ENCODE peak calls at places on chromosomes 5 and 9, in six cellular contexts. One of them, this sample, is unnamed.

GRCh38 chr5:119386945-119387344 is 31.1 kb downstream of the TNFAIP8 start:
- DNase-seq in fibroblast of pulmonary artery: peak
- DNase-seq in HEK293T: peak
- DNase-seq in fibroblast of lung: peak
- DNase-seq in substantia nigra: no peak
- DNase-seq in amniotic stem cell: no peak
- DNase-seq in this sample: no peak

GRCh38 chr5:96717874-96718273 is 55.7 kb downstream of the CAST start:
- DNase-seq in fibroblast of pulmonary artery: no peak
- DNase-seq in HEK293T: no peak
- DNase-seq in fibroblast of lung: no peak
- DNase-seq in substantia nigra: no peak
- DNase-seq in amniotic stem cell: no peak
- DNase-seq in this sample: no peak

GRCh38 chr5:81719743-81720142 is 31.2 kb downstream of the SSBP2 start:
- DNase-seq in fibroblast of pulmonary artery: no peak
- DNase-seq in HEK293T: no peak
- DNase-seq in fibroblast of lung: no peak
- DNase-seq in substantia nigra: no peak
- DNase-seq in amniotic stem cell: no peak
- DNase-seq in this sample: no peak

GRCh38 chr5:126360467-126360866 is 62.7 kb upstream of the GRAMD2B start:
- DNase-seq in fibroblast of pulmonary artery: no peak
- DNase-seq in HEK293T: no peak
- DNase-seq in fibroblast of lung: no peak
- DNase-seq in substantia nigra: no peak
- DNase-seq in amniotic stem cell: no peak
- DNase-seq in this sample: no peak

GRCh38 chr9:106619211-106619610 is 243.8 kb upstream of the ZNF462 start:
- DNase-seq in fibroblast of pulmonary artery: peak
- DNase-seq in HEK293T: no peak
- DNase-seq in fibroblast of lung: peak
- DNase-seq in substantia nigra: no peak
- DNase-seq in amniotic stem cell: no peak
- DNase-seq in this sample: no peak

GRCh38 chr9:74663456-74663855 is 166.3 kb downstream of the RORB start:
- DNase-seq in fibroblast of pulmonary artery: no peak
- DNase-seq in HEK293T: no peak
- DNase-seq in fibroblast of lung: peak
- DNase-seq in substantia nigra: no peak
- DNase-seq in amniotic stem cell: no peak
- DNase-seq in this sample: no peak

GRCh38 chr5:111472579-111472978 is 39.8 kb downstream of the STARD4 start:
- DNase-seq in fibroblast of pulmonary artery: no peak
- DNase-seq in HEK293T: no peak
- DNase-seq in fibroblast of lung: no peak
- DNase-seq in substantia nigra: no peak
- DNase-seq in amniotic stem cell: no peak
- DNase-seq in this sample: no peak

GRCh38 chr5:137743031-137743640 is 7.2 kb upstream of the KLHL3 start:
- DNase-seq in fibroblast of pulmonary artery: peak
- DNase-seq in HEK293T: peak
- DNase-seq in fibroblast of lung: peak
- DNase-seq in substantia nigra: peak
- DNase-seq in amniotic stem cell: peak
- DNase-seq in this sample: peak

GRCh38 chr5:18968966-18969365 is 1019.0 kb downstream of the CDH18 start:
- DNase-seq in fibroblast of pulmonary artery: no peak
- DNase-seq in HEK293T: no peak
- DNase-seq in fibroblast of lung: no peak
- DNase-seq in substantia nigra: no peak
- DNase-seq in amniotic stem cell: no peak
- DNase-seq in this sample: no peak

GRCh38 chr9:18979367-18979766 is 53.6 kb downstream of the SAXO1 start:
- DNase-seq in fibroblast of pulmonary artery: peak
- DNase-seq in HEK293T: peak
- DNase-seq in fibroblast of lung: peak
- DNase-seq in substantia nigra: no peak
- DNase-seq in amniotic stem cell: peak
- DNase-seq in this sample: no peak

GRCh38 chr5:75678155-75678554 is 39.1 kb downstream of the POC5 start:
- DNase-seq in fibroblast of pulmonary artery: no peak
- DNase-seq in HEK293T: no peak
- DNase-seq in fibroblast of lung: no peak
- DNase-seq in substantia nigra: no peak
- DNase-seq in amniotic stem cell: no peak
- DNase-seq in this sample: no peak

GRCh38 chr5:173294673-173295320 is 33.4 kb downstream of the STC2 start:
- DNase-seq in fibroblast of pulmonary artery: no peak
- DNase-seq in HEK293T: no peak
- DNase-seq in fibroblast of lung: no peak
- DNase-seq in substantia nigra: no peak
- DNase-seq in amniotic stem cell: no peak
- DNase-seq in this sample: no peak

GRCh38 chr9:134656334-134657034 is 14.9 kb downstream of the COL5A1 start:
- DNase-seq in fibroblast of pulmonary artery: no peak
- DNase-seq in HEK293T: peak
- DNase-seq in fibroblast of lung: no peak
- DNase-seq in substantia nigra: no peak
- DNase-seq in amniotic stem cell: no peak
- DNase-seq in this sample: no peak

GRCh38 chr9:78149738-78150291 is 86.1 kb upstream of the CEP78 start:
- DNase-seq in fibroblast of pulmonary artery: no peak
- DNase-seq in HEK293T: no peak
- DNase-seq in fibroblast of lung: no peak
- DNase-seq in substantia nigra: no peak
- DNase-seq in amniotic stem cell: no peak
- DNase-seq in this sample: no peak

GRCh38 chr9:99037768-99038167 is 67.1 kb upstream of the TGFBR1 start:
- DNase-seq in fibroblast of pulmonary artery: no peak
- DNase-seq in HEK293T: no peak
- DNase-seq in fibroblast of lung: no peak
- DNase-seq in substantia nigra: no peak
- DNase-seq in amniotic stem cell: no peak
- DNase-seq in this sample: no peak

GRCh38 chr5:144183254-144183889 is 12.7 kb downstream of the KCTD16 start:
- DNase-seq in fibroblast of pulmonary artery: peak
- DNase-seq in HEK293T: peak
- DNase-seq in fibroblast of lung: peak
- DNase-seq in substantia nigra: no peak
- DNase-seq in amniotic stem cell: peak
- DNase-seq in this sample: no peak

GRCh38 chr9:122127396-122127798 is 32.2 kb downstream of the NDUFA8 start:
- DNase-seq in fibroblast of pulmonary artery: no peak
- DNase-seq in HEK293T: no peak
- DNase-seq in fibroblast of lung: no peak
- DNase-seq in substantia nigra: no peak
- DNase-seq in amniotic stem cell: no peak
- DNase-seq in this sample: no peak

GRCh38 chr9:127580879-127581278 is 31.2 kb upstream of the STXBP1 start:
- DNase-seq in fibroblast of pulmonary artery: no peak
- DNase-seq in HEK293T: no peak
- DNase-seq in fibroblast of lung: no peak
- DNase-seq in substantia nigra: no peak
- DNase-seq in amniotic stem cell: no peak
- DNase-seq in this sample: no peak

GRCh38 chr5:146007270-146007669 is 70.9 kb downstream of the SH3RF2 start:
- DNase-seq in fibroblast of pulmonary artery: no peak
- DNase-seq in HEK293T: no peak
- DNase-seq in fibroblast of lung: no peak
- DNase-seq in substantia nigra: no peak
- DNase-seq in amniotic stem cell: no peak
- DNase-seq in this sample: no peak

GRCh38 chr5:172941067-172941516 is 18.1 kb upstream of the RPL26L1 start:
- DNase-seq in fibroblast of pulmonary artery: peak
- DNase-seq in HEK293T: no peak
- DNase-seq in fibroblast of lung: no peak
- DNase-seq in substantia nigra: no peak
- DNase-seq in amniotic stem cell: no peak
- DNase-seq in this sample: no peak

GRCh38 chr9:110871736-110872135 is 166.5 kb downstream of the LPAR1 start:
- DNase-seq in fibroblast of pulmonary artery: no peak
- DNase-seq in HEK293T: no peak
- DNase-seq in fibroblast of lung: no peak
- DNase-seq in substantia nigra: no peak
- DNase-seq in amniotic stem cell: no peak
- DNase-seq in this sample: no peak

GRCh38 chr5:124706729-124707361 is 39.6 kb downstream of the ZNF608 start:
- DNase-seq in fibroblast of pulmonary artery: peak
- DNase-seq in HEK293T: peak
- DNase-seq in fibroblast of lung: peak
- DNase-seq in substantia nigra: no peak
- DNase-seq in amniotic stem cell: no peak
- DNase-seq in this sample: no peak

GRCh38 chr5:178425621-178426068 is 164.5 kb downstream of the COL23A1 start:
- DNase-seq in fibroblast of pulmonary artery: no peak
- DNase-seq in HEK293T: no peak
- DNase-seq in fibroblast of lung: no peak
- DNase-seq in substantia nigra: no peak
- DNase-seq in amniotic stem cell: no peak
- DNase-seq in this sample: no peak

GRCh38 chr9:113516840-113517577 is 53.5 kb downstream of the RGS3 start:
- DNase-seq in fibroblast of pulmonary artery: no peak
- DNase-seq in HEK293T: no peak
- DNase-seq in fibroblast of lung: no peak
- DNase-seq in substantia nigra: no peak
- DNase-seq in amniotic stem cell: no peak
- DNase-seq in this sample: peak

GRCh38 chr5:109529520-109529919 is 119.7 kb upstream of the PJA2 start:
- DNase-seq in fibroblast of pulmonary artery: peak
- DNase-seq in HEK293T: no peak
- DNase-seq in fibroblast of lung: peak
- DNase-seq in substantia nigra: no peak
- DNase-seq in amniotic stem cell: no peak
- DNase-seq in this sample: no peak

GRCh38 chr5:54062958-54063357 is 247.4 kb downstream of the ARL15 start:
- DNase-seq in fibroblast of pulmonary artery: peak
- DNase-seq in HEK293T: no peak
- DNase-seq in fibroblast of lung: peak
- DNase-seq in substantia nigra: no peak
- DNase-seq in amniotic stem cell: no peak
- DNase-seq in this sample: no peak

GRCh38 chr9:8718121-8718725 is 918.6 kb upstream of the DMAC1 start:
- DNase-seq in fibroblast of pulmonary artery: peak
- DNase-seq in HEK293T: no peak
- DNase-seq in fibroblast of lung: peak
- DNase-seq in substantia nigra: no peak
- DNase-seq in amniotic stem cell: no peak
- DNase-seq in this sample: no peak

GRCh38 chr5:23446436-23446835 is 61.0 kb upstream of the PRDM9 start:
- DNase-seq in fibroblast of pulmonary artery: peak
- DNase-seq in HEK293T: no peak
- DNase-seq in fibroblast of lung: peak
- DNase-seq in substantia nigra: no peak
- DNase-seq in amniotic stem cell: no peak
- DNase-seq in this sample: no peak

GRCh38 chr5:24905123-24905522 is 260.3 kb upstream of the CDH10 start:
- DNase-seq in fibroblast of pulmonary artery: peak
- DNase-seq in HEK293T: no peak
- DNase-seq in fibroblast of lung: no peak
- DNase-seq in substantia nigra: no peak
- DNase-seq in amniotic stem cell: no peak
- DNase-seq in this sample: no peak

GRCh38 chr5:41193462-41194166 is 19.7 kb downstream of the C6 start:
- DNase-seq in fibroblast of pulmonary artery: peak
- DNase-seq in HEK293T: no peak
- DNase-seq in fibroblast of lung: peak
- DNase-seq in substantia nigra: peak
- DNase-seq in amniotic stem cell: peak
- DNase-seq in this sample: no peak

This sample was measured in T follicular helper cell.